ENCODE peak calls at places on chromosomes 6 and 20, in eight cellular contexts. X, S, G, D, H, E, L and R are unnamed samples.
A peak's percentile ranks its signal among the peaks of the same experiment; 100 is the strongest.

GRCh38 chr20:32966382-32966781 is 37.9 kb downstream of the SUN5 start:
- DNase-seq in X (no peak), S (no peak), G (no peak), D (peak; percentile 40), H (no peak), E (no peak), L (no peak), R (no peak)

GRCh38 chr6:154341876-154342275 is 14.7 kb downstream of the IPCEF1 start:
- DNase-seq in X (no peak), S (no peak), G (no peak), D (no peak), H (no peak), E (no peak), L (no peak), R (peak; percentile 61)

GRCh38 chr20:53020376-53020775 is 48.2 kb downstream of the TSHZ2 start:
- DNase-seq in X (no peak), S (no peak), G (no peak), D (no peak), H (no peak), E (no peak), L (no peak), R (no peak)

GRCh38 chr20:40771848-40772247 is 82.8 kb upstream of the MAFB start:
- DNase-seq in X (no peak), S (no peak), G (no peak), D (no peak), H (no peak), E (no peak), L (no peak), R (no peak)

GRCh38 chr6:44730771-44731391 is 343.4 kb downstream of the CDC5L start:
- DNase-seq in X (no peak), S (peak; percentile 59), G (peak; percentile 45), D (no peak), H (no peak), E (no peak), L (peak; percentile 56), R (no peak)

GRCh38 chr6:45474376-45474775 is 96.6 kb upstream of the SUPT3H start:
- DNase-seq in X (no peak), S (no peak), G (no peak), D (no peak), H (no peak), E (no peak), L (no peak), R (no peak)

GRCh38 chr6:35370124-35370741 is 27.9 kb downstream of the PPARD start:
- DNase-seq in X (peak; percentile 81), S (peak; percentile 96), G (peak; percentile 98), D (peak; percentile 84), H (peak; percentile 45), E (peak; percentile 44), L (peak; percentile 91), R (peak; percentile 96)

GRCh38 chr6:753486-753885 is 60.5 kb upstream of the EXOC2 start:
- DNase-seq in X (no peak), S (no peak), G (no peak), D (no peak), H (no peak), E (no peak), L (no peak), R (no peak)

GRCh38 chr6:90411292-90411781 is 114.7 kb upstream of the BACH2 start:
- DNase-seq in X (peak; percentile 87), S (no peak), G (no peak), D (no peak), H (no peak), E (no peak), L (no peak), R (peak; percentile 97)

GRCh38 chr6:43733471-43734293 is 36.3 kb upstream of the VEGFA start:
- DNase-seq in X (no peak), S (no peak), G (no peak), D (no peak), H (no peak), E (no peak), L (no peak), R (peak; percentile 81)

GRCh38 chr6:2855061-2855519 is 13.4 kb upstream of the SERPINB1 start:
- DNase-seq in X (peak; percentile 67), S (no peak), G (no peak), D (no peak), H (no peak), E (no peak), L (no peak), R (no peak)

GRCh38 chr20:45798935-45799642 is 7.3 kb downstream of the DNTTIP1 start:
- DNase-seq in X (peak; percentile 69), S (no peak), G (no peak), D (no peak), H (peak; percentile 56), E (no peak), L (no peak), R (peak; percentile 67)

GRCh38 chr6:142489722-142490610 is 188.2 kb downstream of the ADGRG6 start:
- DNase-seq in X (no peak), S (no peak), G (no peak), D (no peak), H (no peak), E (no peak), L (no peak), R (peak; percentile 21)

GRCh38 chr6:147787407-147787806 is 278.9 kb downstream of the SAMD5 start:
- DNase-seq in X (no peak), S (no peak), G (no peak), D (no peak), H (no peak), E (no peak), L (no peak), R (no peak)

GRCh38 chr20:4542270-4542669 is 179.4 kb upstream of the PRND start:
- DNase-seq in X (no peak), S (no peak), G (no peak), D (no peak), H (no peak), E (no peak), L (no peak), R (peak; percentile 70)

GRCh38 chr6:137371634-137372016 is 122.6 kb downstream of the OLIG3 start:
- DNase-seq in X (no peak), S (no peak), G (no peak), D (no peak), H (no peak), E (no peak), L (no peak), R (no peak)

GRCh38 chr6:85126448-85127178 is 323.3 kb upstream of the NT5E start:
- DNase-seq in X (peak; percentile 47), S (no peak), G (peak; percentile 70), D (no peak), H (peak; percentile 21), E (peak; percentile 19), L (peak; percentile 5), R (peak; percentile 41)
- H3K4me3 ChIP-seq in X (no peak overlapping the region), S (peak overlapping the region; percentile 19), G (no peak overlapping the region), D (no peak overlapping the region), H (no peak overlapping the region), E (peak overlapping the region; percentile 43), L (no peak overlapping the region), R (no peak overlapping the region)

GRCh38 chr20:48921168-48921882 is at the start of gene ARFGEF2:
- DNase-seq in X (peak; percentile 96), S (no peak), G (peak; percentile 91), D (peak; percentile 94), H (peak; percentile 95), E (peak; percentile 93), L (no peak), R (peak; percentile 90)
- TF ChIP-seq CTCF in X (peak; percentile 6), S (peak; percentile 31), G (no peak), D (no peak), H (no peak), E (peak; percentile 33), L (no peak), R (no peak)

GRCh38 chr6:21597243-21597682 is 3.7 kb downstream of the SOX4 start:
- DNase-seq in X (no peak), S (no peak), G (no peak), D (no peak), H (no peak), E (no peak), L (no peak), R (no peak)
- H3K4me3 ChIP-seq in X (peak overlapping the region; percentile 80), S (peak overlapping the region; percentile 91), G (peak overlapping the region; percentile 86), D (peak overlapping the region; percentile 60), H (no peak overlapping the region), E (peak overlapping the region; percentile 82), L (peak overlapping the region; percentile 99), R (peak overlapping the region; percentile 87)

DNA sequence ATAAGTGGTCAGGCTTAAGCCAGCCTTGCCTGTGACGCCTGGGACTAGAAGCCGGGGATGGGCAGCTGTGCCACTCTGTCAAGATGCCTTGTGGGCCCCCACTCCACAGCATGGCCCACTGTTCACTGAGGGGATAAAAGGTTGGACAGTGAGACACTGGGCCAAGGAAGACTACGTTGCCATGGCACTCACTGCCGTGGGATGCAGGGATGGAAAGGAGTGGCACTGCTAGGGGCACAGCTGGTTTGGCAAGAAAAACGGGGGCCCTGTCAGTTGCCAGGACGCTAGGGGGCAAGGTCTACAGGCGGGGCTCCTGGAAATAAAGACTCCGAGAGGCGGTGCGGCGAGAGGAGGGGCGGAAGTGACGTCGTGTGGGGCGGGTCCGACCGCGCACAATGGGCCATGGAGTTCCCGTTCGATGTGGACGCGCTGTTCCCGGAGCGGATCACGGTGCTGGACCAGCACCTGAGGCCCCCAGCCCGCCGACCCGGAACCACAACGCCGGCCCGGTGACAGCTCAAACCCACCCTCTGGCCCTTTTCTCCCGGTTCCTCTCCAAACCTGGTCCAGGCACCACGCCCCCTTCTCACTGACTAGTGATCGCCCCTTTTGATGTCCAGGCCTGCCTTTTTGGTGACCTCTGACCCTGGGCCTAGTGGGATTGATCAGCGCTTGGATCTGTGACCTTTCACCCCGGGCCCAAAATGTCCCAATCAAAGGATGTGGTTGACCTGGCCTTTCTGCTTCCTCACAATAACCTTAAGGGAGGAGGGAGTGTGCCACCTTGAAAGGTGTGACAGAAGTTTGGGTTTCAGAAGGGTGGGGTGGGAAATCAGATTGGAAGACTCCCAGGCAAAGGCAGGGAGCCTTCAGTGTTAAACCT is at the start of gene ATAT1:
- DNase-seq in X (peak; percentile 85), S (no peak), G (peak; percentile 78), D (peak; percentile 96), H (peak; percentile 86), E (peak; percentile 85), L (no peak), R (peak; percentile 85)
- TF ChIP-seq CTCF in X (peak; percentile 52), S (peak; percentile 35), G (peak; percentile 41), D (peak; percentile 41), H (peak; percentile 32), E (peak; percentile 32), L (peak; percentile 43), R (peak; percentile 29)